ENCODE peak calls at places on chromosome 1, in seven cellular contexts. C is IMR-90, P is mesenchymal stem cell, F is neuronal stem cell, Q is mesendoderm, B is H1, O is trophoblast cell. G is an unnamed sample.
A peak's percentile ranks its signal among the peaks of the same experiment; 100 is the strongest.

GRCh38 chr1:23989249-23989648 is 9.1 kb upstream of the SRSF10 start:
- DNase-seq in C (no peak), B (no peak), Q (no peak), F (no peak), O (no peak), P (no peak), G (no peak)

GRCh38 chr1:156893048-156893953 is at the start of gene PEAR1:
- DNase-seq in O (no peak), Q (peak; percentile 66), B (no peak), P (peak; percentile 40), F (no peak), C (peak; percentile 31), G (peak; percentile 61)

GRCh38 chr1:153542956-153543737 is 2.4 kb upstream of the S100A5 start:
- DNase-seq in B (no peak), C (no peak), Q (no peak), F (no peak), O (no peak), P (no peak), G (no peak)

GRCh38 chr1:112881742-112882127 is 74.3 kb downstream of the SLC16A1 start:
- DNase-seq in O (no peak), C (peak; percentile 22), P (no peak), F (no peak), B (no peak), Q (no peak), G (no peak)

GRCh38 chr1:180836414-180836813 is 76.3 kb upstream of the KIAA1614 start:
- DNase-seq in C (no peak), F (no peak), O (no peak), B (no peak), P (no peak), Q (no peak), G (no peak)

GRCh38 chr1:31671556-31672201 is 27.0 kb upstream of the PEF1 start:
- DNase-seq in P (no peak), F (no peak), C (peak; percentile 13), Q (no peak), B (no peak), O (no peak), G (no peak)

GRCh38 chr1:21933397-21934248 is 3.5 kb downstream of the HSPG2 start:
- DNase-seq in F (no peak), Q (peak; percentile 81), B (no peak), O (no peak), P (no peak), C (no peak), G (peak; percentile 82)

GRCh38 chr1:193325042-193325441 is 138.6 kb upstream of the B3GALT2 start:
- DNase-seq in B (no peak), C (no peak), P (no peak), O (no peak), F (no peak), Q (no peak), G (no peak)

GRCh38 chr1:25615563-25616079 is 970 bp upstream of the MAN1C1 start:
- DNase-seq in B (no peak), O (no peak), F (peak; percentile 29), Q (no peak), C (no peak), P (no peak), G (no peak)

GRCh38 chr1:178530037-178530402 is 17.1 kb downstream of the TEX35 start:
- DNase-seq in C (peak; percentile 86), P (peak; percentile 57), O (peak; percentile 75), Q (peak; percentile 78), F (no peak), B (no peak), G (no peak)

GRCh38 chr1:94265011-94265422 is 27.6 kb upstream of the ARHGAP29 start:
- DNase-seq in B (no peak), F (no peak), C (no peak), O (no peak), Q (no peak), P (no peak), G (no peak)

GRCh38 chr1:208111646-208112200 is 132.5 kb downstream of the PLXNA2 start:
- DNase-seq in C (no peak), Q (no peak), O (no peak), B (no peak), P (no peak), F (no peak), G (no peak)
- H2BK5ac ChIP-seq in C (no peak overlapping the region), Q (no peak overlapping the region), O (no peak overlapping the region), B (no peak overlapping the region), P (no peak overlapping the region), F (no peak overlapping the region), G (no peak overlapping the region)

GRCh38 chr1:10291705-10292104 is 81.3 kb downstream of the KIF1B start:
- DNase-seq in F (no peak), C (no peak), Q (no peak), B (no peak), O (no peak), P (no peak), G (no peak)

GRCh38 chr1:10286244-10286643 is 75.9 kb downstream of the KIF1B start:
- DNase-seq in C (peak; percentile 39), B (no peak), P (peak; percentile 18), O (no peak), F (no peak), Q (no peak), G (no peak)

GRCh38 chr1:10287023-10287645 is 76.8 kb downstream of the KIF1B start:
- DNase-seq in Q (no peak), P (no peak), C (peak; percentile 8), F (no peak), O (no peak), B (no peak), G (no peak)

GRCh38 chr1:10292188-10292587 is 81.8 kb downstream of the KIF1B start:
- DNase-seq in B (no peak), C (no peak), O (no peak), P (peak; percentile 16), Q (no peak), F (no peak), G (no peak)

DNA sequence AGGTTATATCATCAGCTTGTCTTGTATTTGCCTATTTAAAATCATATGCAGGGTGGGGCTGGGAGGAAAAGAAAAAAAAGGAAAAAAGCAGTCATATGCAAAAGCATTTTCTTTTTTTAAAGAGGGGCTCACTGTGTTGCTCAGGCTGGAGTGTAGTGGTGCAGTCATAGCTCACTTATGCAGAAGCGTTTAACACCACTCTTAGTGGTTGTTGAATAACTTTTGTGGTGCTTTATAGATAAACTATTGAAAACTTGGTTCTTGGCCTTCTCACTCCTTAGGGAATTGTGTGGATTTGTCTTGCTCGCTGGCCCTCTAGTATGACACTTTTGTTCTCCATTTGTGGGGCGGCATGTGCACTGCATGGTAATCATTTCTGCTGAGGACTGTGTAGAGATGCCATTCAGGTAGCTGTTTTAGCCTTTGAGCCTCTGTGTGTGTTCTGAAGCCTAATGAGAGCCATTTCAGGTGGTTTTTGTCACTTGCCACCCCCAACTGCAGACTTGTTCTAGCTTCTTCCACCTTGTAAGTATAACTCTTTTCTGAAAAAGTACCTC is 77.8 kb downstream of the KIF1B start:
- DNase-seq in O (no peak), P (no peak), F (no peak), Q (no peak), C (no peak), B (no peak), G (no peak)
- H2BK5ac ChIP-seq in O (no peak overlapping the region), P (no peak overlapping the region), F (no peak overlapping the region), Q (no peak overlapping the region), C (no peak overlapping the region), B (no peak overlapping the region), G (no peak overlapping the region)

GRCh38 chr1:150089846-150090520 is 22.4 kb downstream of the VPS45 start:
- DNase-seq in Q (no peak), P (no peak), O (no peak), C (no peak), B (no peak), F (no peak), G (no peak)
- H2BK5ac ChIP-seq in Q (no peak overlapping the region), P (no peak overlapping the region), O (no peak overlapping the region), C (no peak overlapping the region), B (no peak overlapping the region), F (no peak overlapping the region), G (no peak overlapping the region)

GRCh38 chr1:37449936-37450335 is 24.4 kb upstream of the ZC3H12A start:
- DNase-seq in O (no peak), P (no peak), Q (no peak), F (no peak), C (no peak), B (no peak), G (peak; percentile 46)
- H2BK5ac ChIP-seq in O (no peak overlapping the region), P (no peak overlapping the region), Q (no peak overlapping the region), F (no peak overlapping the region), C (no peak overlapping the region), B (peak overlapping the region; percentile 29), G (no peak overlapping the region)

GRCh38 chr1:1531947-1532346 is 8.5 kb downstream of the TMEM240 start:
- DNase-seq in P (no peak), B (no peak), Q (no peak), C (no peak), O (no peak), F (no peak), G (no peak)
- H2BK5ac ChIP-seq in P (no peak overlapping the region), B (no peak overlapping the region), Q (no peak overlapping the region), C (no peak overlapping the region), O (no peak overlapping the region), F (no peak overlapping the region), G (no peak overlapping the region)

GRCh38 chr1:19395678-19396192 is 83.6 kb downstream of the SLC66A1 start:
- DNase-seq in Q (peak; percentile 60), B (no peak), P (peak; percentile 57), O (peak; percentile 81), F (no peak), C (peak; percentile 83), G (peak; percentile 41)

GRCh38 chr1:19396280-19396679 is 84.2 kb downstream of the SLC66A1 start:
- DNase-seq in Q (no peak), F (no peak), O (no peak), P (no peak), B (no peak), C (no peak), G (no peak)

GRCh38 chr1:19400189-19400588 is 85.2 kb downstream of the CAPZB start:
- DNase-seq in Q (no peak), P (no peak), O (no peak), C (no peak), B (no peak), F (no peak), G (no peak)

GRCh38 chr1:19398309-19398760 is 86.2 kb downstream of the SLC66A1 start:
- DNase-seq in P (peak; percentile 99), O (peak; percentile 87), F (no peak), Q (peak; percentile 40), B (no peak), C (peak; percentile 99), G (no peak)

GRCh38 chr1:19397217-19397945 is 85.3 kb downstream of the SLC66A1 start:
- DNase-seq in B (no peak), F (no peak), C (no peak), Q (no peak), P (no peak), O (no peak), G (no peak)
- H2BK5ac ChIP-seq in B (no peak overlapping the region), F (no peak overlapping the region), C (peak overlapping the region; percentile 85), Q (no peak overlapping the region), P (no peak overlapping the region), O (peak overlapping the region; percentile 22), G (no peak overlapping the region)

DNA sequence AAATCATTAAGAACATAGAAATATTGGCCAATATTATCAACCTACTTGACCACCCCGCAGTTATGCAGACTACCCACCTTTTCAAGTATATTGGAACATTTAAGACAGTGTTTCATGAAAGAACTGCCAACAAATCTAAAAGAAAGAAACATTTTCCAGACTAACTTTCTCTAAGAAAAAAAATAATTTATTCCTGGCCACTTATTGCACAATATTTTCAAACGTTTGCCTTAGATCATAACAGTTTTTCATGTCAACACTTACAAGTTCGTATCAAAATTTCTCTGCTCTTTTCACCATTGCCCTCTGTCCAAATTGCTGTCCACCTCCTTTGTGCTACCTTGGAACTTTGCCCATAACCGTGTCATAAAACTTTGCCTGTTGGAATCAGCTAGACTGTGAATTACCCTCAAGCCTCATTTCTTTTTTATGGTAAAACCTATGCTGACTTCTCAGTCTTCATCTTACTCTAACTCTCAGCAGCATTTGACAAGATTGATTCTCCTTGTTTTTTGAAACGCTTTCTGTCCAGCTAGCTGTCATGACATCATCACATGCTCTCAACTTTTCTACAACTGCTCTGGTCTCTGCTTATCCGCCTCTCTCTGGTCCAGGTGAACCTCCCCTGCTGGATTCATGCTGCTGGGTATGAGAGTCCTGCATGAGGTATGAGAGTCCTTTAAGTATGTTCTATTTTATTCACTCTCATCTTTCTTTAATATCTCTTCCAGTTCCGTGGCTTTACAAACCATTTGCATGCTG is 92.8 kb upstream of the CHRM3 start:
- DNase-seq in B (no peak), O (no peak), Q (no peak), P (no peak), C (no peak), F (no peak), G (no peak)
- H2BK5ac ChIP-seq in B (no peak overlapping the region), O (no peak overlapping the region), Q (no peak overlapping the region), P (no peak overlapping the region), C (no peak overlapping the region), F (no peak overlapping the region), G (no peak overlapping the region)

G was measured in H9.